ENCODE peak calls at places on chromosomes 3 and 15, in five cellular contexts. D is prostate gland, X is heart left ventricle, A is cardiac muscle cell, B is osteoblast. L is an unnamed sample.

GRCh38 chr15:98614681-98615080 is 33.7 kb upstream of the IGF1R start:
- DNase-seq in D (peak; percentile 42), X (no peak), A (no peak), B (no peak), L (no peak)

GRCh38 chr15:69509131-69509530 is 56.5 kb downstream of the RPLP1 start:
- DNase-seq in D (no peak), X (no peak), A (no peak), B (peak; percentile 85), L (no peak)

GRCh38 chr3:172586447-172586846 is 63.2 kb upstream of the TNFSF10 start:
- DNase-seq in D (no peak), X (no peak), A (peak; percentile 48), B (no peak), L (no peak)

GRCh38 chr15:98513428-98513991 is 134.8 kb upstream of the IGF1R start:
- DNase-seq in D (no peak), X (no peak), A (no peak), B (no peak), L (no peak)

GRCh38 chr3:174540081-174540480 is 319.1 kb upstream of the NAALADL2 start:
- DNase-seq in D (no peak), X (no peak), A (no peak), B (no peak), L (no peak)

GRCh38 chr3:183369626-183370025 is 58.8 kb downstream of the MCF2L2 start:
- DNase-seq in D (no peak), X (no peak), A (no peak), B (no peak), L (no peak)

GRCh38 chr15:29852201-29852600 is 29.9 kb upstream of the TJP1 start:
- DNase-seq in D (no peak), X (no peak), A (no peak), B (no peak), L (no peak)

GRCh38 chr3:159263750-159264561 is 462.1 kb downstream of the MFSD1 start:
- DNase-seq in D (peak; percentile 13), X (no peak), A (peak; percentile 66), B (no peak), L (no peak)

GRCh38 chr3:64244011-64244942 is 19.0 kb upstream of the PRICKLE2 start:
- DNase-seq in D (no peak), X (no peak), A (peak; percentile 39), B (no peak), L (no peak)

GRCh38 chr3:143795849-143796248 is 52.4 kb downstream of the SLC9A9 start:
- DNase-seq in D (no peak), X (no peak), A (no peak), B (no peak), L (no peak)

GRCh38 chr3:176663819-176664218 is 533.5 kb downstream of the TBL1XR1 start:
- DNase-seq in D (peak; percentile 4), X (no peak), A (peak; percentile 87), B (no peak), L (no peak)

GRCh38 chr3:112351823-112352222 is 18.9 kb downstream of the CD200 start:
- DNase-seq in D (no peak), X (no peak), A (no peak), B (no peak), L (no peak)

GRCh38 chr3:168467085-168467714 is 371.5 kb upstream of the GOLIM4 start:
- DNase-seq in D (no peak), X (no peak), A (peak; percentile 64), B (no peak), L (peak; percentile 18)

GRCh38 chr15:57992761-57993295 is 72.7 kb downstream of the ALDH1A2 start:
- DNase-seq in D (no peak), X (no peak), A (no peak), B (no peak), L (no peak)

GRCh38 chr3:55247666-55248065 is 239.4 kb downstream of the WNT5A start:
- DNase-seq in D (no peak), X (no peak), A (no peak), B (no peak), L (no peak)

GRCh38 chr15:58260911-58261267 is 122.7 kb downstream of the AQP9 start:
- DNase-seq in D (no peak), X (peak; percentile 80), A (peak; percentile 11), B (no peak), L (no peak)

GRCh38 chr3:173403376-173403775 is 5.8 kb downstream of the NLGN1 start:
- DNase-seq in D (no peak), X (no peak), A (no peak), B (no peak), L (no peak)

GRCh38 chr3:10387881-10388621 is 67.1 kb upstream of the SEC13 start:
- DNase-seq in D (no peak), X (no peak), A (peak; percentile 17), B (no peak), L (no peak)

GRCh38 chr3:111998661-111999641 is at the start of gene TAGLN3:
- DNase-seq in D (peak; percentile 21), X (no peak), A (peak; percentile 25), B (peak; percentile 77), L (no peak)

GRCh38 chr15:70762469-70763119 is 764 bp downstream of the UACA start:
- DNase-seq in D (peak; percentile 34), X (peak; percentile 48), A (peak; percentile 70), B (peak; percentile 60), L (peak; percentile 67)

GRCh38 chr15:70763120-70763949 is at the start of gene UACA:
- DNase-seq in D (peak; percentile 97), X (peak; percentile 97), A (peak; percentile 98), B (peak; percentile 98), L (peak; percentile 99)

GRCh38 chr15:70761931-70762468 is 1.4 kb downstream of the UACA start:
- DNase-seq in D (no peak), X (no peak), A (peak; percentile 25), B (peak; percentile 71), L (no peak)

GRCh38 chr15:70765504-70766281 is 2.3 kb upstream of the UACA start:
- DNase-seq in D (no peak), X (no peak), A (no peak), B (peak; percentile 89), L (no peak)

DNA sequence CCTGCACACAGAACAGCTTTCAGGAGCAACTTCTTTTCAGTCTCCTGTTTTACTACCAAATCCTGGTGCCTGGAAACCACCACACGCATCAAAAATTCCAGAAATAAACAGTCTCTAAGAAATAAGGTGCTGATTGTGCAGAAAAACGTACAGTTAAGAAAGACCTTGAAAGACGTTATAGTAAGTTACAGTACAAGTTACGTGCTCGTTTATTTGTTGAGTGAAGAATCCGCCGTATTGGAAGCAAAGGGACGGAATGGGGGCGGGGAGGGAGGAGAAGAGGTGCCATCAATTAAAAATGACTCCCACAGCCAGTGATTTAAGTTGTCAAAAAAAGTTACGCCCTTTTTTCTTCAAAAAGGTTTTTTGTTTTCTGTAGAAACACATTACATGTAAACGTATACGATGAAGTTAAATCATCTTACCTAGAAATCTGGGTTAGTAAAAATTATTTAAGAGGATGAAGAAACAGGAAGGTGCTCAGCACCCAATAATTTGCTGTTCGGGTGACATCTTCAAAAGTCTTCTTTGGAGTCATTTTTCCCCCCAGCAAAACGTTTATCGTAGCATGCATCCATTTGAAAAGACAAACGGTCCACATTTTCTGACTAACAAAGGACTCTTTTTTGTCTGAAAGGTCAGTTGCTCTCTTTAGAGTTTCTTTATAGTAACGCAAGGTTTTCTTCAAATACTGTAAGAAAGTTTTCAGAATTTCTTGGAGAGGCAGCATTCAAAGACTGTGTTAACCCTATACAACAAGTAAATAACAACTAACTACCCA is 782 bp upstream of the UACA start:
- DNase-seq in D (no peak), X (no peak), A (no peak), B (no peak), L (peak; percentile 59)
- H3K27ac ChIP-seq in D (peak overlapping the region; percentile 94), X (peak overlapping the region; percentile 97), A (peak overlapping the region; percentile 82), B (peak overlapping the region; percentile 91), L (peak overlapping the region; percentile 97)

GRCh38 chr3:46882377-46883015 is 5.0 kb downstream of the PTH1R start:
- DNase-seq in D (no peak), X (peak; percentile 59), A (peak; percentile 70), B (peak; percentile 90), L (no peak)
- TF ChIP-seq CTCF in D (no peak), X (no peak), A (no peak), B (no peak), L (no peak)

DNA sequence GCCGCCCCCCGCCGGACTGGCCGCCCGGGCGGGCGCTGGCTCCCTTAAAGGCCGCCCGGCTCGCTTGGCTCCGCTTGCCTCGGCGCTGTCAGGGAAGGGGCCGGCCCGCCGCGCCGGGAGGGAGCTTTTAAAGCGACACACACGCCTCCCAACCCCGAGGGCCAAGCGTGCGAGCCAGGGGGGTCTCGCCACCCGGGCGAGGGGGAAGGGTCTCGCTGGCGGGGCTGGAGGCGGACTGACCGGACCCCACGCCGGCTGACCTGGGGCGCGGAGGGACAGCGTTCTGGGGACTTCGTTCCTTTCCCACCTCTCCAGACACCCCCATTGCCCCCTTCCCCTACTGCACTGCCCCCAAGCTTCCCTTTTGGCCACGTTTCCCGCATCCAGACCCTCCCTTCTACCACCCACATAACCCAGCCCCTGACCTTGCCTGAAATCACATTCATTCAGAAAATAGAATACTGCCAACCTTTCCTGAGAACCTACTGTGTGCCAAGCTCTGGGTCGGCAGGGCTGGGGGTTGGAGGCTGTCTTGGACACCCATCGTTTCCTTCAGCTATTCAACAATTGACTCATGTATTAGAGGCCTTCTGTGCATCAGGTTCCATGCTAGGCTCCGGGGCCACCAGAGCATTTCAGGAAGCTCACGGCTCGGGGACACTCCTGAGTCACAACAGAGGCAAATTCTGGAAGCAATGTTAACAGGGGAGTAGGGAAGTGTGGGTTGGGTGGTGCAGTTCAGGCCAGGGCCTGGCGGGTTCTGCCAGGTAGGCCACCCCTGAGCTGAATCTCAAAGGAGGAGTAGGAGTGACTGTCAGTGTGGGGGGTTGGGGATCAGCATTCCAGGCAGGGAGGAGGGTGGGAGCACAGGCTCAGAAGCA is at the start of gene INSYN1:
- DNase-seq in D (peak; percentile 32), X (peak; percentile 79), A (peak; percentile 69), B (peak; percentile 97), L (no peak)
- H3K4me3 ChIP-seq in D (peak within 1 kb of the TSS; percentile 52), X (peak within 1 kb of the TSS; percentile 85), A (peak within 1 kb of the TSS; percentile 54), B (peak within 1 kb of the TSS; percentile 58), L (peak within 1 kb of the TSS; percentile 42)

GRCh38 chr3:150341893-150342292 is 66.2 kb upstream of the TSC22D2 start:
- DNase-seq in D (no peak), X (no peak), A (no peak), B (no peak), L (no peak)

GRCh38 chr3:150344079-150344478 is 64.0 kb upstream of the TSC22D2 start:
- DNase-seq in D (no peak), X (no peak), A (no peak), B (no peak), L (no peak)

GRCh38 chr3:150346956-150347863 is 60.9 kb upstream of the TSC22D2 start:
- DNase-seq in D (no peak), X (no peak), A (no peak), B (no peak), L (no peak)

GRCh38 chr3:150345021-150345538 is 63.0 kb upstream of the TSC22D2 start:
- DNase-seq in D (peak; percentile 11), X (no peak), A (no peak), B (no peak), L (peak; percentile 92)

DNA sequence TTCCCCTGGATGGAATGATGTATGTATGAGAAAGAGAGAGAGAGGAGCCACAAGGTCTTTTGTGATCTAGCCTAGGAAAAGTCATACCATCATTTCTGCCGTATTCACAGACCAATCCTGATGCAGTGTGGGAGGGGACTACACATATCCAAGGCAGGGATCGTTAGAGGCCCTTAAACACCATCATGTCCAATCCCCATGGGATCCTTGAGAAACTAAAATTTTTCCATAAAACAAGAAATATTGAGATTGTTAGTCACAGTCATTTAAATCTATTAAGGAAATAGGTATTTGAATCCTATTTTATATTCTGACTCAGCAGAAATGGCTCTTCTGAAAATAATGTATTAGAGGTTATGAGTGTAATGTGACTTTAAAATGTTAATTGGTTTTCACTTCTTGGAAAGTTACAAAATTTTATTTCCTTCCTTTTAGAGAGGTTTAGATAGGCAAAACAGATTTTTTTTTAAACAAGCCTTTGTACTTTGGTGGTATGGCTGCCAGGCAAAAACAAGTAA is 65.1 kb upstream of the TSC22D2 start:
- DNase-seq in D (no peak), X (no peak), A (no peak), B (no peak), L (no peak)
- H3K27ac ChIP-seq in D (no peak overlapping the region), X (no peak overlapping the region), A (no peak overlapping the region), B (no peak overlapping the region), L (no peak overlapping the region)